ENCODE peak calls at places on chromosomes 6 and 20, in nine cellular contexts. S is heart right ventricle, X is hepatocyte, E is lung, N is GM23338, Y is H9, W is upper lobe of right lung, G is heart left ventricle, K is RWPE2. T is an unnamed sample. For H3K27me3, the result is how much of the 10 kb centered on the place peaks cover.

GRCh38 chr6:136920858-136921520 is 1.1 kb upstream of the SLC35D3 start:
- DNase-seq in E (no peak), N (peak), X (peak), Y (peak), S (no peak), K (no peak), G (no peak), W (peak), T (no peak)

GRCh38 chr6:146582857-146583256 is 15.9 kb upstream of the ADGB start:
- DNase-seq in G (peak), Y (no peak), X (peak), W (no peak), N (no peak), E (peak), S (peak), K (no peak), T (no peak)

GRCh38 chr20:10171864-10172751 is 46.5 kb upstream of the SNAP25 start:
- DNase-seq in G (peak), X (peak), W (peak), K (peak), N (peak), Y (peak), S (no peak), E (no peak), T (no peak)

GRCh38 chr20:43961541-43962471 is 47.2 kb downstream of the TOX2 start:
- DNase-seq in E (no peak), Y (peak), S (no peak), K (peak), N (peak), W (peak), X (no peak), G (no peak), T (no peak)

GRCh38 chr6:56842602-56843475 is 112.1 kb upstream of the BEND6 start:
- DNase-seq in Y (peak), S (peak), E (no peak), K (peak), G (peak), X (peak), N (peak), W (peak), T (no peak)

GRCh38 chr6:63764318-63764916 is 128.8 kb downstream of the PHF3 start:
- DNase-seq in E (no peak), X (peak), W (no peak), K (no peak), N (peak), Y (no peak), S (no peak), G (no peak), T (no peak)

GRCh38 chr20:46681032-46681854 is 8.0 kb downstream of the TP53RK start:
- DNase-seq in N (peak), E (peak), K (no peak), W (no peak), Y (peak), G (peak), X (peak), S (peak), T (no peak)

GRCh38 chr6:6927437-6928361 is 180.1 kb upstream of the RREB1 start:
- DNase-seq in K (no peak), W (peak), G (peak), Y (peak), E (peak), S (peak), N (peak), X (no peak), T (no peak)

GRCh38 chr20:20229595-20229994 is 138.3 kb upstream of the INSM1 start:
- DNase-seq in G (no peak), W (no peak), X (no peak), K (no peak), Y (no peak), N (no peak), S (no peak), E (no peak), T (no peak)

GRCh38 chr6:35972471-35972985 is 51.6 kb upstream of the SRPK1 start:
- DNase-seq in Y (peak), N (peak), G (no peak), K (no peak), E (no peak), X (peak), S (no peak), W (no peak), T (no peak)

GRCh38 chr20:50329981-50330503 is 139.4 kb downstream of the CEBPB start:
- DNase-seq in X (no peak), N (no peak), W (no peak), E (no peak), S (no peak), Y (no peak), K (peak), G (no peak), T (no peak)

GRCh38 chr6:55953384-55953783 is 78.0 kb upstream of the BMP5 start:
- DNase-seq in W (no peak), N (no peak), Y (no peak), E (no peak), K (no peak), X (peak), S (no peak), G (no peak), T (peak)

GRCh38 chr6:85124472-85125428 is 325.1 kb upstream of the NT5E start:
- DNase-seq in G (no peak), S (no peak), W (no peak), Y (no peak), K (no peak), N (no peak), E (no peak), X (no peak), T (no peak)

GRCh38 chr20:24034820-24035219 is 46.2 kb upstream of the GGTLC1 start:
- DNase-seq in K (no peak), X (peak), G (no peak), N (no peak), S (no peak), Y (no peak), W (no peak), E (peak), T (no peak)

DNA sequence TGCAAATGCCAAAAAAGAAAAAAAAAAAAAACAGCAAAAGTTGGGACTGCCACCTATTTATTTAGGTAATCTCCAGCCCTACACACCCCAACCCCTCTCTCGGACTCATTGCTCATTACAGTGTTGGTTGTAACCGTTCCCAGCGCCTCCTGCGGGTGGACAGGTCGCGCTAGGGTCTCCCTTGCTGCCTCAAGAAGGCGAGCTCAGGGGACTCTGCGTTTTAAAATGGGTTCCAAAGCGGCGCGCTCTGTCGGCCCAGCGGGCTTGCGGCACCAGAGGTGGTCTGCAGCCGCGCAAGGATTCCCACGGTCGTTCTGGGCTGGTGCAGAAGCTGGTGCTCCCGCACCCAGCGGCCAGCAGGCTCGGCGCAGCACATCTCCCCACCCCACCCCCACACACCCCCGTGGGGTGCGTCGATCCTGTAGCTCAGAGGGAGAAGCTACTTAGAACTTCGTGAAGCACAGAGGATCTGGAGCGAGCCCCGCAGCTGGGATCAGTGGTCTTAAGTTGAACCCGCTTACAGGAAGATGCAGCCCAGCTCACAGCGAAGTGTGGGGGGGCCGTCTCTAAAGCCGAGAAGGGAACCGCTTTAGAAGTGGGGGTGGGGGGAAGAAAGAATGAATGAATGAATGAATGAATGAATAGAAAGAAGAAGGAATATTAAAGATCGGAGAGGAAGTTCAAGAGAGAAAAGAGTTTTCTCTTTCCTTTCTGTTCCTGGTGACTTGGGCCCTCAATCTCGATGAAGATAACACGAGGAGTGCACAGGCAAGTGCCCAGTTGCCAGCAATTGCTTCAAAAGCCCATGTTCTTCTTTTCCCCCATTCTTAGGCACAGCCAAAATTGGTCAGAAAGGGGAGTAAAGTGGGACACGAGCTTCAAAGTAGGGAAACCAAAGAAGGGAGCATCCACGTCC is 766 bp downstream of the TFAP2A start:
- DNase-seq in X (peak), E (no peak), G (no peak), K (peak), Y (peak), S (no peak), W (no peak), N (peak), T (no peak)
- H3K27me3 ChIP-seq in X (half or more), E (under half), G (half or more), K (under half), Y (half or more), S (half or more), W (half or more), N (half or more), T (under half)

GRCh38 chr6:1524040-1524480 is 85.7 kb upstream of the FOXC1 start:
- DNase-seq in N (peak), S (peak), E (peak), K (no peak), Y (peak), X (peak), W (peak), G (peak), T (no peak)
- TF ChIP-seq CTCF in N (peak), S (peak), E (peak), K (peak), Y (peak), X (peak), W (peak), G (peak), T (peak)

GRCh38 chr6:1377526-1378223 is 11.7 kb upstream of the FOXF2 start:
- DNase-seq in W (no peak), E (no peak), X (no peak), S (no peak), K (no peak), N (peak), Y (no peak), G (no peak), T (no peak)

GRCh38 chr6:1379810-1380198 is 9.6 kb upstream of the FOXF2 start:
- DNase-seq in X (no peak), S (no peak), G (no peak), Y (no peak), E (no peak), N (no peak), K (no peak), W (no peak), T (no peak)

GRCh38 chr6:1380625-1381396 is 8.6 kb upstream of the FOXF2 start:
- DNase-seq in X (no peak), Y (no peak), S (no peak), G (no peak), W (no peak), K (no peak), N (no peak), E (no peak), T (no peak)

GRCh38 chr6:1378224-1379025 is 11.0 kb upstream of the FOXF2 start:
- DNase-seq in G (no peak), S (no peak), E (no peak), W (no peak), N (peak), Y (no peak), X (peak), K (no peak), T (no peak)

GRCh38 chr6:1379026-1379809 is 10.2 kb upstream of the FOXF2 start:
- DNase-seq in G (no peak), W (no peak), X (no peak), S (no peak), E (no peak), N (no peak), Y (no peak), K (no peak), T (no peak)
- H3K27me3 ChIP-seq in G (half or more), W (half or more), X (half or more), S (half or more), E (under half), N (half or more), Y (half or more), K (half or more), T (under half)

GRCh38 chr6:4125933-4126864 is 9.2 kb downstream of the ECI2 start:
- DNase-seq in K (no peak), X (peak), W (no peak), N (peak), S (no peak), E (no peak), Y (no peak), G (no peak), T (peak)
- TF ChIP-seq CTCF in K (peak), X (peak), W (no peak), N (no peak), S (no peak), E (no peak), Y (peak), G (no peak), T (peak)

T was measured in BJ.